ENCODE peak calls at places on chromosomes 6 and 20, in four cellular contexts. X is neuronal stem cell, R is IMR-90, E is mesendoderm. Y is an unnamed sample.

GRCh38 chr6:29953001-29953436 is 10.7 kb downstream of the HLA-A start:
- DNase-seq in X (no peak), R (peak; percentile 21), E (no peak), Y (peak; percentile 83)

GRCh38 chr20:23585808-23586734 is 17.8 kb upstream of the CST9L start:
- DNase-seq in R (no peak), E (no peak), X (no peak), Y (no peak)

GRCh38 chr6:140073456-140073855 is 699.0 kb upstream of the CITED2 start:
- DNase-seq in E (no peak), X (no peak), R (peak; percentile 80), Y (peak; percentile 95)

GRCh38 chr6:34385793-34386195 is 6.7 kb downstream of the NUDT3 start:
- DNase-seq in X (peak; percentile 18), R (no peak), E (no peak), Y (no peak)

GRCh38 chr6:114879719-114880118 is 536.9 kb upstream of the HS3ST5 start:
- DNase-seq in X (no peak), R (no peak), E (no peak), Y (no peak)

GRCh38 chr20:53150532-53150931 is 178.4 kb downstream of the TSHZ2 start:
- DNase-seq in X (no peak), R (no peak), E (no peak), Y (no peak)

GRCh38 chr20:54514020-54514607 is 38.7 kb downstream of the DOK5 start:
- DNase-seq in X (no peak), R (no peak), E (peak; percentile 40), Y (no peak)

GRCh38 chr6:132023490-132023889 is 72.3 kb upstream of the CCN2 start:
- DNase-seq in E (peak; percentile 58), R (no peak), X (no peak), Y (no peak)

GRCh38 chr20:11373391-11373790 is 544.3 kb upstream of the BTBD3 start:
- DNase-seq in R (no peak), E (no peak), X (no peak), Y (no peak)

GRCh38 chr6:44237813-44238433 is 9.0 kb upstream of the HSP90AB1 start:
- DNase-seq in X (no peak), R (peak; percentile 56), E (no peak), Y (peak; percentile 83)

GRCh38 chr6:18186033-18186432 is 30.8 kb downstream of the KDM1B start:
- DNase-seq in E (peak; percentile 68), X (no peak), R (no peak), Y (peak; percentile 9)

GRCh38 chr6:42368156-42368555 is 83.6 kb downstream of the TRERF1 start:
- DNase-seq in R (no peak), X (no peak), E (no peak), Y (no peak)

GRCh38 chr20:25480156-25480555 is 72.7 kb downstream of the GINS1 start:
- DNase-seq in X (no peak), R (no peak), E (no peak), Y (no peak)

GRCh38 chr6:35497571-35498406 is 910 bp upstream of the TEAD3 start:
- DNase-seq in R (peak; percentile 75), E (peak; percentile 84), X (peak; percentile 48), Y (peak; percentile 88)

GRCh38 chr20:24773751-24774201 is 175.3 kb upstream of the CST7 start:
- DNase-seq in X (no peak), E (no peak), R (peak; percentile 72), Y (peak; percentile 63)

GRCh38 chr20:36544134-36545018 is 3.1 kb downstream of the MYL9 start:
- DNase-seq in E (peak; percentile 30), R (peak; percentile 68), X (no peak), Y (no peak)

GRCh38 chr6:112571486-112571885 is 224.4 kb downstream of the RFPL4B start:
- DNase-seq in X (no peak), E (no peak), R (peak; percentile 72), Y (no peak)

GRCh38 chr20:36818831-36819230 is 45.3 kb upstream of the DSN1 start:
- DNase-seq in E (no peak), R (no peak), X (no peak), Y (no peak)

GRCh38 chr6:169725270-169726048 is 1.2 kb upstream of the PHF10 start:
- DNase-seq in X (peak; percentile 78), R (peak; percentile 94), E (peak; percentile 80), Y (peak; percentile 96)

GRCh38 chr20:16975682-16976081 is 227.5 kb downstream of the OTOR start:
- DNase-seq in R (no peak), E (no peak), X (no peak), Y (no peak)

GRCh38 chr20:32449890-32450401 is 91.8 kb downstream of the ASXL1 start:
- DNase-seq in R (no peak), E (no peak), X (no peak), Y (no peak)

GRCh38 chr6:152091851-152092341 is 284.4 kb downstream of the ESR1 start:
- DNase-seq in E (no peak), R (peak; percentile 38), X (no peak), Y (peak; percentile 6)

GRCh38 chr6:159203304-159204005 is 34.3 kb downstream of the FNDC1 start:
- DNase-seq in X (no peak), R (peak; percentile 89), E (no peak), Y (peak; percentile 5)

GRCh38 chr6:129181001-129181400 is 298.1 kb downstream of the LAMA2 start:
- DNase-seq in R (no peak), X (no peak), E (no peak), Y (no peak)

GRCh38 chr6:34086558-34086957 is 59.3 kb downstream of the GRM4 start:
- DNase-seq in X (no peak), E (no peak), R (no peak), Y (no peak)

GRCh38 chr20:36628076-36628475 is 17.9 kb downstream of the SLA2 start:
- DNase-seq in X (no peak), R (peak; percentile 41), E (no peak), Y (peak; percentile 9)

GRCh38 chr20:36408219-36408618 is 102.1 kb downstream of the DLGAP4 start:
- DNase-seq in X (no peak), E (no peak), R (peak; percentile 28), Y (no peak)

GRCh38 chr6:130559166-130559565 is 193.3 kb downstream of the TMEM200A start:
- DNase-seq in X (no peak), R (no peak), E (no peak), Y (no peak)

GRCh38 chr20:22374066-22374465 is 210.3 kb downstream of the FOXA2 start:
- DNase-seq in R (no peak), X (no peak), E (no peak), Y (no peak)

GRCh38 chr6:100568255-100568654 is 103.5 kb upstream of the SIM1 start:
- DNase-seq in E (no peak), R (no peak), X (no peak), Y (peak; percentile 8)

GRCh38 chr20:46148313-46149213 is 30.4 kb downstream of the CD40 start:
- DNase-seq in E (peak; percentile 17), R (no peak), X (no peak), Y (no peak)

GRCh38 chr6:161908872-161909271 is 635.0 kb upstream of the AGPAT4 start:
- DNase-seq in E (no peak), R (no peak), X (no peak), Y (no peak)

GRCh38 chr6:108564178-108564577 is 3.5 kb downstream of the FOXO3 start:
- DNase-seq in R (peak; percentile 98), X (no peak), E (no peak), Y (peak; percentile 80)

GRCh38 chr6:108563292-108563691 is 2.6 kb downstream of the FOXO3 start:
- DNase-seq in E (no peak), R (no peak), X (no peak), Y (no peak)

GRCh38 chr6:108565893-108566292 is 5.2 kb downstream of the FOXO3 start:
- DNase-seq in E (no peak), X (no peak), R (peak; percentile 88), Y (peak; percentile 83)

GRCh38 chr6:108566406-108566805 is 5.7 kb downstream of the FOXO3 start:
- DNase-seq in R (no peak), E (no peak), X (no peak), Y (no peak)

DNA sequence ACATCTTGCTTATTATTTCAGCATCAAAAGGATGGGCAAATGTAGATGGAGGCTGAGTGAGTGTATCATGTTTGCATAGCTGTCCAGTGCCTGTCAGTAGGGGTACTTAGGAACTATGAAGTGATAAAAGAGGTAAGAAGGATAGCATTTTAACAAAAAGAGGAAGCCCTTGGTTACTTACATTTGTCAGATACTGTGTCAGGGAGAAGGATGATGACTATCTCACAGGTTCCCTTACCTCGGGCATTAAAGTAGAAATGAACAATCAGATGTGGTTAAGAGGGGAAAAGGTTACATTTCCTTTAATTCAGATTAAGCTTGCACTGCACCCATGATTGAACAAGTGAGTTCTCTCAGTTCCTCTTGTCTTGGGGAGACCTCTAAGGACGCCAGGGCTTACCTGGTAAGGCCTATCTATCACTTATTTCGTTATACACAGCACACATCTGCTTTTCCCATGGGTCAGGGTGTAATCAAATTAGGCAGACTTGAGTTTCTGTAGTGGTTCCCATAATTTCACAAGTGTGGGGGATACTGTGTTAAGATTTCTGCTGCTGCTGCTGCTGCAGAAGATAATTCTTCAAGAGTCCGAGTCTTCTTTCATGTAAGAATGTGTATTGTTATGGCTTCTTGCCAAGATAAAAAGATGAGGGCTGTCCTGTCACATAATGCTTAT is 4.5 kb downstream of the FOXO3 start:
- DNase-seq in X (no peak), R (no peak), E (no peak), Y (peak; percentile 36)
- H3K23ac ChIP-seq in X (no peak overlapping the region), R (peak overlapping the region; percentile 88), E (no peak overlapping the region), Y (no peak overlapping the region)

GRCh38 chr20:63495771-63496403 is 3.0 kb downstream of the EEF1A2 start:
- DNase-seq in X (peak; percentile 67), E (peak; percentile 53), R (peak; percentile 28), Y (peak; percentile 59)
- H3K4me3 ChIP-seq in X (no peak overlapping the region), E (no peak overlapping the region), R (peak overlapping the region; percentile 27), Y (no peak overlapping the region)

GRCh38 chr6:38846844-38847243 is 131.7 kb downstream of the DNAH8 start:
- DNase-seq in X (no peak), E (no peak), R (peak; percentile 10), Y (peak; percentile 2)

GRCh38 chr6:38846361-38846760 is 131.2 kb downstream of the DNAH8 start:
- DNase-seq in E (no peak), R (no peak), X (no peak), Y (no peak)

GRCh38 chr6:38847497-38847896 is 132.4 kb downstream of the DNAH8 start:
- DNase-seq in R (no peak), E (no peak), X (no peak), Y (no peak)

GRCh38 chr6:38845931-38846330 is 130.8 kb downstream of the DNAH8 start:
- DNase-seq in R (no peak), E (no peak), X (peak; percentile 57), Y (no peak)

DNA sequence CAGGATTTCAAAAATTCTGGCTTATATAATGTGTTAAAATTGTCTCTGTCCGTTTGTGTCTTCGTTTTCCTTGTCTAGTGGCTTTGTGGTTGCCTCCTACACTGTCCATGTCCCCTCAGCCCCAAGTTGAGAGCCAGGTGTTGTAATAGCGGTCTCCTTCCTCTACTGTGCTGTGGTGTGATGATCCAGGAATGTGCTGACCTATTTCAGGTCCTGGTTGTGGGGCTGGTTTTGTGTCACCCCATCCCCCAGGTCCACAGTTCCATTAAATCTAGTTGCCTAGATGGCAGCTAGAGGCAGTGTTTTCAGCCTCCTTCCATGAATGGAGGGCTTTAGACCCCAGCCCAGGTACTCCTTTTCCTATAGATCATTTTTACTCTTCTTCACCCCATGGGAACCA is 128.7 kb downstream of the DNAH8 start:
- DNase-seq in R (no peak), X (no peak), E (peak; percentile 70), Y (no peak)
- H3K23ac ChIP-seq in R (no peak overlapping the region), X (no peak overlapping the region), E (no peak overlapping the region), Y (no peak overlapping the region)

GRCh38 chr20:40275738-40276137 is 413.3 kb downstream of the MAFB start:
- DNase-seq in X (peak; percentile 35), E (no peak), R (no peak), Y (no peak)

GRCh38 chr20:40276291-40276690 is 412.7 kb downstream of the MAFB start:
- DNase-seq in R (no peak), E (no peak), X (no peak), Y (no peak)

GRCh38 chr20:40279390-40279789 is 409.6 kb downstream of the MAFB start:
- DNase-seq in R (peak; percentile 45), X (no peak), E (peak; percentile 77), Y (peak; percentile 88)

GRCh38 chr20:40274912-40275654 is 414.0 kb downstream of the MAFB start:
- DNase-seq in E (no peak), R (no peak), X (no peak), Y (no peak)
- H3K4me3 ChIP-seq in E (no peak overlapping the region), R (no peak overlapping the region), X (no peak overlapping the region), Y (no peak overlapping the region)

Y was measured in mesenchymal stem cell.